ENCODE peak calls at places on chromosomes 13 and 19, in four cellular contexts. N is psoas muscle, H is coronary artery, M is IMR-90. G is an unnamed sample.

GRCh38 chr13:36131215-36131930 is at the start of gene DCLK1:
- DNase-seq in N (peak; percentile 88), H (no peak), M (no peak), G (no peak)

GRCh38 chr19:16084067-16084685 is 7.9 kb downstream of the TPM4 start:
- DNase-seq in N (no peak), H (no peak), M (no peak), G (no peak)

GRCh38 chr13:50589651-50590054 is 253.8 kb downstream of the DLEU7 start:
- DNase-seq in N (no peak), H (no peak), M (peak; percentile 85), G (no peak)

GRCh38 chr13:27920677-27921420 is 1.0 kb downstream of the PDX1 start:
- DNase-seq in N (no peak), H (no peak), M (peak; percentile 6), G (no peak)

GRCh38 chr19:38079926-38080380 is 144.1 kb downstream of the DPF1 start:
- DNase-seq in N (no peak), H (no peak), M (peak; percentile 95), G (no peak)

GRCh38 chr19:37941820-37942515 is 35.0 kb downstream of the SIPA1L3 start:
- DNase-seq in N (no peak), H (no peak), M (no peak), G (no peak)

GRCh38 chr13:69903081-69903480 is 204.5 kb upstream of the ATXN8OS start:
- DNase-seq in N (no peak), H (no peak), M (no peak), G (no peak)

GRCh38 chr13:20911037-20911436 is 8.5 kb upstream of the XPO4 start:
- DNase-seq in N (no peak), H (no peak), M (no peak), G (peak; percentile 49)

GRCh38 chr13:112899618-112900600 is 69.1 kb upstream of the MCF2L start:
- DNase-seq in N (peak; percentile 39), H (no peak), M (no peak), G (no peak)

GRCh38 chr13:91546865-91547264 is 148.4 kb downstream of the GPC5 start:
- DNase-seq in N (no peak), H (no peak), M (peak; percentile 9), G (no peak)

GRCh38 chr13:36509369-36509768 is 77.1 kb downstream of the CCNA1 start:
- DNase-seq in N (no peak), H (no peak), M (no peak), G (no peak)

GRCh38 chr19:47112664-47113445 is 721 bp downstream of the ZC3H4 start:
- DNase-seq in N (peak; percentile 100), H (peak; percentile 100), M (peak; percentile 99), G (peak; percentile 100)

GRCh38 chr13:25330541-25330940 is 29.1 kb downstream of the NUP58 start:
- DNase-seq in N (no peak), H (no peak), M (peak; percentile 28), G (no peak)

GRCh38 chr19:45908956-45909355 is 5.6 kb downstream of the NANOS2 start:
- DNase-seq in N (no peak), H (no peak), M (peak; percentile 30), G (no peak)

GRCh38 chr19:37992761-37993160 is 85.8 kb downstream of the SIPA1L3 start:
- DNase-seq in N (no peak), H (no peak), M (no peak), G (no peak)

GRCh38 chr19:41353466-41354342 is at the start of gene TGFB1:
- DNase-seq in N (peak; percentile 91), H (peak; percentile 95), M (peak; percentile 87), G (peak; percentile 96)

GRCh38 chr19:49988433-49988832 is 27.5 kb upstream of the SIGLEC11 start:
- DNase-seq in N (no peak), H (no peak), M (peak; percentile 83), G (no peak)

GRCh38 chr19:17576758-17577532 is 21.5 kb downstream of the COLGALT1 start:
- DNase-seq in N (peak; percentile 80), H (no peak), M (no peak), G (no peak)

GRCh38 chr19:55304279-55304978 is 20.6 kb downstream of the BRSK1 start:
- DNase-seq in N (peak; percentile 76), H (no peak), M (no peak), G (no peak)

GRCh38 chr13:94120878-94121277 is 358.6 kb downstream of the DCT start:
- DNase-seq in N (no peak), H (no peak), M (no peak), G (no peak)

GRCh38 chr19:58033741-58034475 is at the start of gene ZSCAN1:
- DNase-seq in N (peak; percentile 72), H (no peak), M (peak; percentile 41), G (peak; percentile 91)

GRCh38 chr19:52028780-52029123 is 573 bp upstream of the ZNF614 start:
- DNase-seq in N (no peak), H (no peak), M (no peak), G (no peak)

GRCh38 chr13:99041337-99041736 is 63.5 kb upstream of the DOCK9 start:
- DNase-seq in N (no peak), H (no peak), M (no peak), G (no peak)

GRCh38 chr19:32599736-32600157 is 18.8 kb downstream of the PDCD5 start:
- DNase-seq in N (peak; percentile 15), H (no peak), M (peak; percentile 69), G (peak; percentile 80)

GRCh38 chr13:80630685-80631121 is 289.8 kb upstream of the SPRY2 start:
- DNase-seq in N (no peak), H (no peak), M (no peak), G (no peak)

GRCh38 chr19:35144600-35145436 is 1.8 kb downstream of the FXYD7 start:
- DNase-seq in N (no peak), H (no peak), M (no peak), G (no peak)

DNA sequence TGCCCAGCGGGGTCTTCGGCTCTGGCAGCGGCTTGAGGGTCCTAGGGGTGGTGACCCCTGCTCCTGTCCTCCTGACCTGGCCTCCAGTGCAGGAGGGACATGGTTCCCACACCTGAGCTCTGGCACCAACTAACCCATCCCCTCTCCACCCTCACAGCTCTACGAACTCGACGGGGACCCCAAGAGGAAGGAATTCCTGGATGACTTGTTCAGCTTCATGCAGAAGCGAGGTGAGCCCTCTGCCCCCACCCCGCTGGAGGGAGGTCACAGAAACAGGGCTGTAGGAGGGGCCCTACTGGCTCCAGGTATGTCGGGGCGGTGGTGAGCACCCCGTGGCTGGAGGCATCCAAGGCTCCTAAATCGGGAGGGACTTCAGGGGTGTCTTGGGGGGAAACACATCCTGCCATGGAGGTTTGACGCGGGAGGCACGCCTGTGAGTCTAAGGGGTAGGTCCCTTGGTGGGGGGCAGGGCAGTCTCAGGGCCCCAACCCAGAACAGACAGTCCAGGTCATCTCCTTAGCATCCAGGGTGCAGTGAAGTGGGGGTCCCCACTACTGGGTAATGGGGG is 24.1 kb upstream of the WDR18 start:
- DNase-seq in N (no peak), H (no peak), M (no peak), G (no peak)
- TF ChIP-seq CTCF in N (no peak), H (no peak), M (no peak), G (no peak)

DNA sequence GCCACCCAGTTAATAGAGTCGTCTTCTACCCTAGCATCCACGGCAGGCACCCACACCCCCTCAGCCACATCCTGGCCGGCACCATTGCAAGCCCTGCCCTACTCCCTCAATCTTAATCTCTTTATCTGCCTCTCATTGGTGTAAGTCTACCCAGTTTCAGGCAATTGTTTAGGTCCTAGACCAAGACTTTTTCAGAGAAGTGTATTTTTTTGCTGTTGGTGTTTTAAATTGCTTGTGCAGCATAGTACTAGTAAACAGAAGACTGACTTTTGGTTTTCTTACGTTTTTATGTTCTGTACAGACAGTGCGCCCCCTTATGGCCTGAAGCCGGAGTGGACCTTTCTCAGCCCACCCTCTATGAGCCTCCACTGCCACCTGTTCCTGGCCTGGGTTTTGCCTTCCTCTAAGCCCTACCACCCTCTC is 2.3 kb upstream of the LCP1 start:
- DNase-seq in N (no peak), H (no peak), M (no peak), G (no peak)
- TF ChIP-seq CTCF in N (peak; percentile 15), H (no peak), M (peak; percentile 17), G (peak; percentile 34)

GRCh38 chr19:31432411-31432810 is 83.2 kb upstream of the TSHZ3 start:
- DNase-seq in N (no peak), H (no peak), M (no peak), G (peak; percentile 70)

GRCh38 chr19:31439270-31439573 is 90.0 kb upstream of the TSHZ3 start:
- DNase-seq in N (no peak), H (no peak), M (no peak), G (no peak)

GRCh38 chr19:31430381-31430780 is 81.1 kb upstream of the TSHZ3 start:
- DNase-seq in N (no peak), H (no peak), M (no peak), G (peak; percentile 8)

GRCh38 chr19:31438401-31439269 is 89.4 kb upstream of the TSHZ3 start:
- DNase-seq in N (no peak), H (no peak), M (no peak), G (peak; percentile 75)

DNA sequence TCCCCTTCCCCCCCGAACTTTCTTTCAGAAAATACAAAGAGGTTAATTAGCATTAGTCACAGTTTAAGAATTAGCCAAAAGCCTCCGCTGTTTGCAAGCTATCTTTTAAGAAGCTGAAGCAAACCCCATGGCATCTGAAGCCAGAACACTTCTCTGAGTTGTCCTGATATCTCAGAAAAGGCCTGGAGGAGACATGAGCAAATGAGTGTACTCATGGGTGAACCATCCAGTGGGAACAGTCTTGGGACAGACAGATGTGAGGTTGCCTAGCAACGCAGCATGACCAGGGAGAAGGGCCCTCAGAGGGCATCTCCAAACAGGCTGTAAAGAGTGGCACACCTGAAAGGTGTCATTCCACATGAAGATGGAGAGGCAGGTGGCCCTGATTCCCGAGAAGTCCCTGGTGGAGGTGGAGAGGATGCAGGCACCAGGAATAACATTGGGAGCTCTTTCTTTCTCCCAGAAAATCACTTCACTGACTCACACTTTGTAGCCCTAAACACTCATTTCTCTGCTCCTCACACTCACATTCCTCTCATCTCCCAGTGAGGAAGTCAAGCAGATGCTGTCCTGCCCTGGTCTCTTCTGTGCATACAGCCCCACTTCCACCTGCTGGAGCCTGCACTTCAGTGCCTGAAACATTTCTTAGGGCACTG is 87.0 kb upstream of the TSHZ3 start:
- DNase-seq in N (no peak), H (no peak), M (peak; percentile 24), G (peak; percentile 56)
- TF ChIP-seq CTCF in N (no peak), H (no peak), M (no peak), G (no peak)

GRCh38 chr19:14113762-14114414 is 3.7 kb downstream of the PRKACA start:
- DNase-seq in N (peak; percentile 97), H (no peak), M (no peak), G (no peak)
- TF ChIP-seq CTCF in N (peak; percentile 69), H (no peak), M (peak; percentile 36), G (peak; percentile 34)

DNA sequence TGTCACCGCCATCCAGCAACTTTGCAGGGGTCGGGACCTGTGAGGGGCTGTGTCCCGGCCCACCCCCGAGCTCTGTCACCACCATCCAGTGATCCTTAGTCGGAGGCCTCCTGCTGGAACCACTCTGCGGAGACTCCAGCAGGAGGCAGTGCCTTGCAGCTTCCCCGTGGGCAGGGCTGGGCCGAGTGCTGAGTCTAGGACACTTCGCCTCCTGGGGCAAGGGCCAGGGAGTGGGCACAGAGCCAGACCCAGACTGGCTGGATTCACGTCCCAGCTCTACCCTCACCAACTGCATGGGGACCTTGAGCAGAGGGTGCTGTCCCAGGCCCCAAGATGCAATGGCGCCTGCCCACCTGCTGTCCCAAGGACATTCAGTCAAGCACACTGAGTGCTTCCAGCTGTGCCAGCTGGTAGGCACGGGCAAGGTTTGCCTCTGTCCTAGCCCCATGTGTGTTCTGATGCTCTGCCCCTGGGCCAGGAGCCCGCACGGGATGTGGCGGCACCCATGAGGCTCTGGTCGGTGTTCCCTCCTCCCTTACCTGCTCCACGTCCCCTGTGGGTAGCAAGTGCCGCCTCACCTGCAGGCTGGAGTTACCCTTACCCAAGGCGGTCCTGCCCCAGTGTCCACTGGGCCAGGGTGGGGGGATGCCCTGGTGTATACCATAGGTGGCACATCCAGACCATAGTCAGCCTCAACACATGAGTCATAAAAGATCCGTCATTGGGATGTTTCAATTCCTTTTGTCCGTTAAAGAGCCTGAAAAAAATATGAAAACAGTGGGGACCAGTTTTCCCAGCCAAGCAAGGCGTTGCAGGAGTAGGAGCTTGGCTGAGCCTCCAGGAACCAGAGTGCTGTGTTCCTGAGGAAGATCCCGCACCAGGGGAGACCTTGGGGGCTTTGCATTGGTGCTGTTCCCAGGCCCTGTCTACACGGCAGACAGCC is 7.4 kb downstream of the FZR1 start:
- DNase-seq in N (no peak), H (no peak), M (peak; percentile 25), G (no peak)
- TF ChIP-seq CTCF in N (no peak), H (no peak), M (no peak), G (peak; percentile 8)

G was measured in osteocyte.